ENCODE peak calls at places on chromosome 17, in five cellular contexts. W is heart left ventricle, I is suprapubic skin, Y is testis, D is lung. G is an unnamed sample.

GRCh38 chr17:57849874-57850754 is at the start of gene MRPS23:
- DNase-seq in D (peak; percentile 98), I (peak; percentile 98), Y (peak; percentile 99), W (peak; percentile 98), G (peak; percentile 99)

GRCh38 chr17:74432484-74433391 is 850 bp downstream of the GPRC5C start:
- DNase-seq in W (no peak), D (no peak), I (no peak), Y (no peak), G (no peak)

GRCh38 chr17:68403122-68403521 is 54.2 kb downstream of the WIPI1 start:
- DNase-seq in D (peak; percentile 9), Y (no peak), I (peak; percentile 53), W (no peak), G (no peak)

GRCh38 chr17:33667052-33667509 is 374.0 kb upstream of the ASIC2 start:
- DNase-seq in Y (no peak), D (no peak), W (no peak), I (no peak), G (no peak)

GRCh38 chr17:18319604-18320256 is 4.6 kb downstream of the SMCR8 start:
- DNase-seq in W (no peak), D (no peak), Y (peak; percentile 76), I (no peak), G (no peak)

GRCh38 chr17:19502517-19502916 is 31.1 kb upstream of the SLC47A1 start:
- DNase-seq in Y (no peak), W (no peak), I (no peak), D (no peak), G (no peak)

GRCh38 chr17:40091691-40092397 is 8.5 kb downstream of the NR1D1 start:
- DNase-seq in I (no peak), D (no peak), W (no peak), Y (no peak), G (no peak)

GRCh38 chr17:82664701-82665182 is 16.5 kb upstream of the WDR45B start:
- DNase-seq in Y (no peak), I (no peak), W (no peak), D (no peak), G (no peak)

GRCh38 chr17:66964083-66964771 is at the start of gene CACNG4:
- DNase-seq in D (no peak), I (no peak), Y (no peak), W (no peak), G (no peak)

GRCh38 chr17:53193044-53193443 is 629.7 kb upstream of the KIF2B start:
- DNase-seq in Y (no peak), I (no peak), W (no peak), D (no peak), G (no peak)

GRCh38 chr17:55286681-55287589 is 22.2 kb downstream of the HLF start:
- DNase-seq in Y (no peak), I (no peak), D (no peak), W (no peak), G (no peak)

GRCh38 chr17:81242421-81243332 is 3.6 kb downstream of the NDUFAF8 start:
- DNase-seq in D (no peak), Y (no peak), W (no peak), I (no peak), G (no peak)

GRCh38 chr17:56532926-56533325 is 60.6 kb upstream of the NOG start:
- DNase-seq in D (no peak), I (no peak), Y (no peak), W (no peak), G (no peak)

GRCh38 chr17:56523042-56523441 is 70.5 kb upstream of the NOG start:
- DNase-seq in W (no peak), I (no peak), Y (no peak), D (no peak), G (no peak)

GRCh38 chr17:56528636-56529170 is 64.8 kb upstream of the NOG start:
- DNase-seq in I (no peak), Y (no peak), D (no peak), W (no peak), G (no peak)
- TF ChIP-seq CTCF in I (no peak), Y (no peak), D (no peak), W (no peak), G (no peak)

GRCh38 chr17:21098934-21099687 is 27.7 kb upstream of the DHRS7B start:
- DNase-seq in W (peak; percentile 35), I (no peak), D (peak; percentile 58), Y (peak; percentile 86), G (peak; percentile 63)
- H3K27ac ChIP-seq in W (no peak overlapping the region), I (no peak overlapping the region), D (no peak overlapping the region), Y (no peak overlapping the region), G (no peak overlapping the region)

DNA sequence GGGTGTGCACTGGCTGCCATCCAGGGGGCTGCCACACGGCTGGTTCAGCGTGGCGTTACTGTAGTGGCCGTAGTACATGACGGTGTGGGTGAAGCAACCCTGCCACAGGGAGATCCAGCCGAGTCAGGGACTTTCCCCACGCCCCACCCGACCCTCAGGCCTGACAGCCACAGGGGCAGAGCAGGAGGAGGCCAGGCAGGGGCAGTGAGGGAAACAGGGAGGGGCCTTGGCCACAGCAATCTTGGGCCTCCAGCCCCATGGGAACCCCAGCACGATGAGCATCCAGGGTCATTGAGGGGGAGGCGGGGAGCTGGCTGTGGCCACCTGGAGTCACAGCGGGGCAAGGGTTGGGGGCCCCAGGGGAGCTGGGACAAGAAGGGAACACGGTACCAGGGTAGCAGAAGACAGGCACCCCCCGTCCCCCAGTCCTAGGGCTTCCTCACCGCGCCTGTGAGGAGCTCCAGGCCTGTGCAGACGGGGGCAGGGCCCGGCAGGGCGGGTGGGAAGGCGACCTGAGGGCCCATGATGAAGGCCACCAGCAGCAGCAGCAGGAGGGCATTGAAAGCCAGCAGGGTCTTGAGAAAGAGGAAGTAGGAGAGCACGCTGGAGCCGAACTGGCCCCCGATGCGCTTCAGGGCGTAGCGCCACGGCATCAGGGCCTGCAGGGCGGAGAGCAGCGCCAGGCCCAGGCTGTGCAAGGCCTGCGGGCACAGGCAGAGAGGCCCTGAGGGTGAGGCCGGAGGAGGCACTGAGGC is 4.3 kb downstream of the TMC6 start:
- DNase-seq in W (no peak), Y (no peak), I (no peak), D (no peak), G (no peak)
- H3K4me3 ChIP-seq in W (no peak overlapping the region), Y (no peak overlapping the region), I (no peak overlapping the region), D (no peak overlapping the region), G (no peak overlapping the region)

GRCh38 chr17:15436399-15437369 is 30.7 kb downstream of the CDRT4 start:
- DNase-seq in I (peak; percentile 83), W (peak; percentile 76), Y (peak; percentile 42), D (peak; percentile 67), G (peak; percentile 90)
- TF ChIP-seq CTCF in I (no peak), W (peak; percentile 19), Y (no peak), D (no peak), G (peak; percentile 51)

GRCh38 chr17:76193616-76194015 is 46.7 kb downstream of the RNF157 start:
- DNase-seq in Y (no peak), W (no peak), D (no peak), I (no peak), G (no peak)
- H3K27ac ChIP-seq in Y (no peak overlapping the region), W (no peak overlapping the region), D (no peak overlapping the region), I (no peak overlapping the region), G (no peak overlapping the region)

DNA sequence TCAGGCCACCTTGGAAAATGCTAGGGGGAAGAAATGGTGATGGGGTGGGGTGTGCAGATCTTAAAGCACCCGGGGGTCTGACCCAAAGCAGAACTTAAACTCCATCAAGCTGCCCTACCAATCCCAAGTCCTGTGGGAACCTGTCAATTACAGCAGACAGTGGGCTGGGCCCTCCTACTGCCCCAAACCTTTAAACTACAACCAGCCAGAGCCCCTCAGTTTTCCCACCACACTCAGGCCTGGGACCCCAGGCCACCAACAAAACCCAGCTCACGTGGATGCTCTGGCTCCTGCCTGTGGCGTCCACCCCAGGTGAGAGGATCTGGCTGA is 2.7 kb downstream of the MYO18A start:
- DNase-seq in Y (no peak), D (no peak), I (no peak), W (no peak), G (no peak)
- H3K4me3 ChIP-seq in Y (no peak overlapping the region), D (no peak overlapping the region), I (no peak overlapping the region), W (no peak overlapping the region), G (no peak overlapping the region)

DNA sequence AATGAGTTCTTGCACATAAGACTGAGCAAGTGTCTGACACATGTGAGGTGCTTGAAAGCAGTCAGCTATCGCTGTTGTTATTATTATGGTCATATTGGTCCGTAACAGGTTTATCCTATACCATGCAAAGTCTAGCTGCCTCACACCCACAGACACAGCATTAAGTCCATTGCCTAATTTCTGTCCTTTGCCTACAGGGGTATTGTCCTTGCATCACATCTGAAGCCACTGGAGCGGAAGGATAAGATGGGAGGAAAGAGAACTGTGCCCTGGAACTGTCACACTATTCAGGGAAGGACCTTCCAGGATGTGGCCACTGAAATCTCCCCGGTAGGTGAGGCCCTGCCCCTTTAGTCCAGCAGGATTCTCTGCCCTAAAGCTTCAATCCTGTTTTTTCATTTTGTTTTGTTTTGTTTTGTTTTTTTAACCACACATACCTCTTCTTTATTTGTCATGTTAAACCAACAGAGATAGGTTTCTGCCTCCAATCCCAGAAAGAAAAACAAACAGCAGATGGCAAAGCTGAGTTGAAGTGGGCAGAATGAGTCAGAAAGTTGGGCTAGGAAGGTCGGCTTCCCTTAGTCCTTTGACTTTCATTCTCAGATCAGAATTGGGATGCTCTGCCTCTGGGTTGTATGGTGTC is 2.2 kb upstream of the EFTUD2 start:
- DNase-seq in W (no peak), Y (no peak), D (no peak), I (peak; percentile 20), G (no peak)
- TF ChIP-seq CTCF in W (no peak), Y (no peak), D (no peak), I (no peak), G (no peak)

G was measured in right atrium auricular region.